ENCODE peak calls at places on chromosomes 13 and 19, in five cellular contexts. X is CD8-positive, alpha-beta T cell; F is upper lobe of right lung; E is A549; D is AG09309. P is an unnamed sample.

GRCh38 chr13:92602560-92602959 is 624.0 kb upstream of the GPC6 start:
- DNase-seq in X (no peak), F (no peak), E (no peak), D (no peak), P (no peak)

GRCh38 chr19:54459282-54460229 is 4.0 kb downstream of the LENG9 start:
- DNase-seq in X (no peak), F (no peak), E (no peak), D (no peak), P (no peak)

GRCh38 chr19:17831419-17831888 is 10.1 kb upstream of the INSL3 start:
- DNase-seq in X (no peak), F (no peak), E (no peak), D (no peak), P (no peak)

GRCh38 chr19:41691268-41691970 is 3.3 kb upstream of the CEACAM7 start:
- DNase-seq in X (no peak), F (peak; percentile 63), E (peak; percentile 76), D (no peak), P (peak; percentile 29)

GRCh38 chr19:47697863-47698609 is 15.2 kb upstream of the EHD2 start:
- DNase-seq in X (peak; percentile 36), F (peak; percentile 84), E (peak; percentile 90), D (peak; percentile 50), P (peak; percentile 83)

GRCh38 chr13:74768521-74769090 is 634.4 kb upstream of the KLF12 start:
- DNase-seq in X (no peak), F (no peak), E (no peak), D (peak; percentile 71), P (no peak)

GRCh38 chr13:24662195-24663088 is 17.8 kb upstream of the ATP12A start:
- DNase-seq in X (no peak), F (no peak), E (no peak), D (no peak), P (no peak)

GRCh38 chr13:32225494-32225931 is 89.7 kb downstream of the ZAR1L start:
- DNase-seq in X (no peak), F (no peak), E (no peak), D (peak; percentile 71), P (no peak)

GRCh38 chr13:108924154-108924940 is 294.9 kb downstream of the MYO16 start:
- DNase-seq in X (no peak), F (no peak), E (no peak), D (no peak), P (no peak)

GRCh38 chr13:52010890-52011689 is at the start of gene ATP7B:
- DNase-seq in X (peak; percentile 3), F (no peak), E (peak; percentile 31), D (no peak), P (peak; percentile 18)

GRCh38 chr19:2150794-2151338 is 500 bp downstream of the AP3D1 start:
- DNase-seq in X (peak; percentile 9), F (peak; percentile 79), E (no peak), D (no peak), P (peak; percentile 19)

GRCh38 chr13:102003848-102004570 is 397.8 kb downstream of the FGF14 start:
- DNase-seq in X (no peak), F (no peak), E (no peak), D (no peak), P (no peak)

GRCh38 chr19:42433503-42434260 is 6.5 kb upstream of the LIPE start:
- DNase-seq in X (peak; percentile 51), F (peak; percentile 81), E (peak; percentile 91), D (no peak), P (peak; percentile 75)

GRCh38 chr19:5785423-5785822 is 877 bp upstream of the PRR22 start:
- DNase-seq in X (no peak), F (no peak), E (no peak), D (no peak), P (no peak)

GRCh38 chr13:100855151-100855550 is 180.6 kb upstream of the TMTC4 start:
- DNase-seq in X (no peak), F (no peak), E (no peak), D (no peak), P (no peak)

GRCh38 chr19:8336072-8336569 is 6.9 kb downstream of the KANK3 start:
- DNase-seq in X (no peak), F (no peak), E (no peak), D (no peak), P (no peak)

GRCh38 chr13:48586591-48587103 is 53.8 kb upstream of the RCBTB2 start:
- DNase-seq in X (no peak), F (no peak), E (no peak), D (no peak), P (peak; percentile 41)

GRCh38 chr19:1068111-1069001 is 1.4 kb downstream of the ARHGAP45 start:
- DNase-seq in X (peak; percentile 83), F (no peak), E (no peak), D (no peak), P (peak; percentile 75)

GRCh38 chr13:27790523-27790922 is 1.8 kb upstream of the GSX1 start:
- DNase-seq in X (no peak), F (no peak), E (no peak), D (no peak), P (no peak)

GRCh38 chr13:19171563-19171962 is 10.1 kb downstream of the TUBA3C start:
- DNase-seq in X (no peak), F (no peak), E (no peak), D (no peak), P (no peak)

GRCh38 chr13:20053016-20053415 is 94.5 kb downstream of the ZMYM2 start:
- DNase-seq in X (no peak), F (no peak), E (no peak), D (peak; percentile 37), P (no peak)

GRCh38 chr19:41415154-41415571 is 12.0 kb downstream of the B3GNT8 start:
- DNase-seq in X (no peak), F (no peak), E (no peak), D (no peak), P (no peak)

GRCh38 chr13:75788494-75788991 is 152.4 kb downstream of the LMO7 start:
- DNase-seq in X (no peak), F (no peak), E (no peak), D (peak; percentile 71), P (no peak)

GRCh38 chr19:41967056-41967783 is 8.1 kb upstream of the RABAC1 start:
- DNase-seq in X (no peak), F (no peak), E (no peak), D (no peak), P (no peak)

GRCh38 chr13:99265823-99266426 is 7.7 kb upstream of the GPR18 start:
- DNase-seq in X (no peak), F (no peak), E (peak; percentile 18), D (no peak), P (peak; percentile 72)

GRCh38 chr13:33109319-33109718 is 93.1 kb downstream of the KL start:
- DNase-seq in X (no peak), F (no peak), E (no peak), D (no peak), P (peak; percentile 81)

GRCh38 chr13:43878897-43879322 is 630 bp downstream of the CCDC122 start:
- DNase-seq in X (peak; percentile 19), F (peak; percentile 90), E (peak; percentile 41), D (peak; percentile 45), P (peak; percentile 77)

GRCh38 chr13:107883561-107884175 is 331.7 kb downstream of the LIG4 start:
- DNase-seq in X (no peak), F (no peak), E (no peak), D (peak; percentile 40), P (no peak)

GRCh38 chr13:81171065-81171647 is 830.2 kb upstream of the SPRY2 start:
- DNase-seq in X (no peak), F (no peak), E (no peak), D (no peak), P (peak; percentile 4)

GRCh38 chr19:48754950-48755645 is at the start of gene FGF21:
- DNase-seq in X (no peak), F (no peak), E (no peak), D (no peak), P (no peak)

DNA sequence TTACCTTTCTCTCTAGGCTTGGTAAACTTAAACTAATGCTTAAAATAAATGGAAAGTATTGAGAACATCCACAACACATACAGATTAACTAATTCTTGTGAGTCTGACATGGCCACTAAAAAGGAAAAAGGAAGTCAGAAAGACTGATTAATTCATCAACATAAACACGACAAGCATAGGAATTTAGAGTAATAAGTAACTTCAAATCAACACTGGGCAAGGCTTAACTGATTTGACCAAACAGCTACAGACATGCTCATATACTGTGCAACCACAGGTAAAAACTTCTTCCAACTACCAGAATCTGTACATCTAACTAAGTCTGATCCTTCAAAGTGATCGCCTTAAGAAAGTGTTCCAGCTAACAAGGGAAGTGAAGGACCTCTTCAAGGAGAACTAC is 20.5 kb downstream of the UGGT2 start:
- DNase-seq in X (no peak), F (no peak), E (no peak), D (no peak), P (no peak)
- TF ChIP-seq CTCF in X (no peak), F (no peak), E (no peak), D (no peak), P (no peak)

GRCh38 chr19:49814010-49814409 is 918 bp upstream of the FUZ start:
- DNase-seq in X (no peak), F (no peak), E (no peak), D (no peak), P (no peak)
- H3K4me3 ChIP-seq in X (no peak overlapping the region), F (peak overlapping the region; percentile 57), E (peak overlapping the region; percentile 54), D (peak overlapping the region; percentile 90), P (peak overlapping the region; percentile 82)

GRCh38 chr19:44576843-44577565 is 36.4 kb upstream of the IGSF23 start:
- DNase-seq in X (no peak), F (no peak), E (peak; percentile 65), D (no peak), P (peak; percentile 24)
- TF ChIP-seq CTCF in X (peak; percentile 24), F (peak; percentile 62), E (peak; percentile 86), D (peak; percentile 73), P (peak; percentile 49)

DNA sequence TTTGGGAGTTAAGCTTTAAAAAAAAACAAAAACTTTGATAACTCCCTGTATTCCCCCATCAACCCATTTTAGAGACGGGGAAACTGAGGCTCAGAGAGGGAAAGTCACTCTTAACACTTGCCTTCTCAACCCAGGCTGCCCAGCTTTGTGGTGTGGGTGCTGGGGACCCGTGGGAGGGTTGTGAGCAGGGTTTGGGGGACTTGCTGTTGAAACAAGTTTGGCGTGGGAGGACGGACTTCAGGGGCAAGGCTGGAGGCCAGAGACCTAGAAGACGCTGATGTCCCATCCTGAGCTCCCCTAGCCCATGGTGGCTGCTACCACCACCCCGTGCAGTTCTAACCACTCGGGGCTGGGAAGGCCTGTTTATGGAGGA is 747 bp upstream of the CACTIN start:
- DNase-seq in X (no peak), F (no peak), E (no peak), D (no peak), P (no peak)
- H3K4me3 ChIP-seq in X (peak overlapping the region; percentile 22), F (peak overlapping the region; percentile 77), E (peak overlapping the region; percentile 19), D (no peak overlapping the region), P (peak overlapping the region; percentile 19)

DNA sequence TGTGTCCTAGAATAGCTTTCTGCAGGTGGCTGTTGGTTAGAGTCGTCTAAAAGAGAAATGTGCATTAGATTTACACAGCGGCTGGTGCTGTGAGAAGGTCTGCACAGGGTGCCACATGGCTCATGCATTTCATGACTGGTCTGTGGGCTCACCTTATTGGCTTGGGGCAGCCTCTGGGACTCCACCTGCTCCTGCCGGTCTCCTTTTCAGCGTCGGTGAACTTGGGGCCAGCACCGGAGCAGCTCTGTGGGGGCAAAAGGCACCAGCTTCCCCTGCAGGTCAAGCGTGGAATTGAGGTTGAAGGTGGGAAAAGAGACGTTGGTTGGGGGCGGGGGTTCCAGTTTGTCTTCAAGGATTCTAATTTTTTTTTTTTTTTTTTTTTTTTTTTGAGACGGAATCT is 3.1 kb upstream of the PNMA8C start:
- DNase-seq in X (no peak), F (no peak), E (no peak), D (no peak), P (peak; percentile 7)
- TF ChIP-seq CTCF in X (no peak), F (no peak), E (no peak), D (no peak), P (peak; percentile 11)